ENCODE peak calls at places on chromosomes 2 and 18, in ten cellular contexts. M is AG10803, U is kidney, Y is RWPE1, V is tibial nerve, L is tibial artery, Q is lower leg skin, R is sigmoid colon, F is uterus, W is AG09309. I is an unnamed sample.

GRCh38 chr2:55519908-55520885 is 679 bp downstream of the CFAP36 start:
- DNase-seq in M (peak; percentile 13), U (peak; percentile 79), Y (peak; percentile 30), V (peak; percentile 22), L (peak; percentile 28), Q (no peak), R (no peak), F (no peak), W (no peak), I (no peak)

GRCh38 chr2:189854152-189854551 is 69.9 kb downstream of the PMS1 start:
- DNase-seq in M (peak; percentile 36), U (no peak), Y (no peak), V (no peak), L (no peak), Q (no peak), R (no peak), F (no peak), W (no peak), I (no peak)

GRCh38 chr2:26302846-26303245 is 43.1 kb upstream of the SELENOI start:
- DNase-seq in M (peak; percentile 14), U (no peak), Y (peak; percentile 52), V (no peak), L (no peak), Q (peak; percentile 60), R (no peak), F (no peak), W (no peak), I (no peak)

GRCh38 chr2:40653829-40654228 is 201.9 kb upstream of the SLC8A1 start:
- DNase-seq in M (no peak), U (no peak), Y (peak; percentile 39), V (no peak), L (no peak), Q (no peak), R (no peak), F (no peak), W (no peak), I (no peak)

GRCh38 chr2:114543106-114543806 is 100.8 kb downstream of the DPP10 start:
- DNase-seq in M (peak; percentile 1), U (no peak), Y (no peak), V (peak; percentile 36), L (peak; percentile 58), Q (no peak), R (no peak), F (peak; percentile 27), W (no peak), I (no peak)

GRCh38 chr2:67437132-67437531 is 40.0 kb downstream of the ETAA1 start:
- DNase-seq in M (no peak), U (no peak), Y (peak; percentile 66), V (no peak), L (no peak), Q (no peak), R (no peak), F (no peak), W (no peak), I (no peak)

GRCh38 chr2:12315224-12315623 is 401.5 kb upstream of the TRIB2 start:
- DNase-seq in M (no peak), U (no peak), Y (no peak), V (no peak), L (no peak), Q (no peak), R (no peak), F (no peak), W (no peak), I (no peak)

GRCh38 chr2:44443510-44443909 is 81.8 kb downstream of the CAMKMT start:
- DNase-seq in M (no peak), U (no peak), Y (no peak), V (no peak), L (no peak), Q (no peak), R (no peak), F (no peak), W (no peak), I (no peak)

GRCh38 chr2:129061079-129061785 is 742.6 kb upstream of the HS6ST1 start:
- DNase-seq in M (peak; percentile 13), U (no peak), Y (peak; percentile 75), V (no peak), L (no peak), Q (no peak), R (no peak), F (no peak), W (no peak), I (no peak)

GRCh38 chr2:233992481-233993217 is 57.9 kb upstream of the SPP2 start:
- DNase-seq in M (no peak), U (no peak), Y (no peak), V (no peak), L (no peak), Q (no peak), R (no peak), F (no peak), W (no peak), I (no peak)

GRCh38 chr2:188534875-188535274 is 243.2 kb downstream of the GULP1 start:
- DNase-seq in M (no peak), U (no peak), Y (no peak), V (no peak), L (no peak), Q (no peak), R (no peak), F (no peak), W (no peak), I (no peak)

GRCh38 chr18:58541137-58541788 is 87.6 kb downstream of the ALPK2 start:
- DNase-seq in M (no peak), U (no peak), Y (no peak), V (no peak), L (no peak), Q (no peak), R (no peak), F (no peak), W (no peak), I (no peak)

GRCh38 chr2:191352536-191352935 is 107.3 kb downstream of the MYO1B start:
- DNase-seq in M (peak; percentile 87), U (no peak), Y (peak; percentile 8), V (no peak), L (no peak), Q (no peak), R (no peak), F (no peak), W (peak; percentile 51), I (no peak)

GRCh38 chr2:219308142-219309093 is 783 bp downstream of the PTPRN start:
- DNase-seq in M (peak; percentile 52), U (no peak), Y (peak; percentile 74), V (no peak), L (no peak), Q (no peak), R (no peak), F (no peak), W (no peak), I (peak; percentile 90)

GRCh38 chr2:182784777-182785176 is 68.7 kb downstream of the DNAJC10 start:
- DNase-seq in M (peak; percentile 40), U (no peak), Y (peak; percentile 8), V (no peak), L (no peak), Q (no peak), R (no peak), F (no peak), W (peak; percentile 18), I (no peak)
- TF ChIP-seq CTCF in M (peak; percentile 61), U (peak; percentile 55), Y (peak; percentile 48), V (peak; percentile 47), L (peak; percentile 64), Q (no peak), R (peak; percentile 52), F (peak; percentile 20), W (peak; percentile 52), I (peak; percentile 73)

DNA sequence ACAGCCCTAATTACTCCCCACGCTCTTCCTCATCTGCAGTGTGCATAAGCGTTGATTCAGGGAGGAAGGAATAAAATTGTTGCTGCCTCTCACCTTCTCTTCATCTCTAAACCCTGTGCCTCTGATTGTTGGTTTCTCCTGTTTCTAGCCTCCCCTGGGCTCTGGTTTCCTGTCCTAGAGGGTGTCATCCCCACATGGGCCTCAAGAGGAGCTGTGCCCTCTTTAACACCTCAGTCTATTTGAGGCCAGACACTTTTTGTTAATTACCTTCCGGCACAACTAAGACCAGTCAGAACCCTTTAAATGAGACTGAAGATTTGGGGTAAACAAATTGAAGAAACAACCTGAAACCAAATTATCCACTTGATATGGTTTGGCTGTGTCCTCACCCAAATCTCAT is 9.7 kb downstream of the CTAGE1 start:
- DNase-seq in M (no peak), U (no peak), Y (no peak), V (no peak), L (no peak), Q (no peak), R (no peak), F (no peak), W (no peak), I (no peak)
- TF ChIP-seq CTCF in M (peak; percentile 12), U (no peak), Y (no peak), V (no peak), L (no peak), Q (no peak), R (no peak), F (no peak), W (no peak), I (no peak)

DNA sequence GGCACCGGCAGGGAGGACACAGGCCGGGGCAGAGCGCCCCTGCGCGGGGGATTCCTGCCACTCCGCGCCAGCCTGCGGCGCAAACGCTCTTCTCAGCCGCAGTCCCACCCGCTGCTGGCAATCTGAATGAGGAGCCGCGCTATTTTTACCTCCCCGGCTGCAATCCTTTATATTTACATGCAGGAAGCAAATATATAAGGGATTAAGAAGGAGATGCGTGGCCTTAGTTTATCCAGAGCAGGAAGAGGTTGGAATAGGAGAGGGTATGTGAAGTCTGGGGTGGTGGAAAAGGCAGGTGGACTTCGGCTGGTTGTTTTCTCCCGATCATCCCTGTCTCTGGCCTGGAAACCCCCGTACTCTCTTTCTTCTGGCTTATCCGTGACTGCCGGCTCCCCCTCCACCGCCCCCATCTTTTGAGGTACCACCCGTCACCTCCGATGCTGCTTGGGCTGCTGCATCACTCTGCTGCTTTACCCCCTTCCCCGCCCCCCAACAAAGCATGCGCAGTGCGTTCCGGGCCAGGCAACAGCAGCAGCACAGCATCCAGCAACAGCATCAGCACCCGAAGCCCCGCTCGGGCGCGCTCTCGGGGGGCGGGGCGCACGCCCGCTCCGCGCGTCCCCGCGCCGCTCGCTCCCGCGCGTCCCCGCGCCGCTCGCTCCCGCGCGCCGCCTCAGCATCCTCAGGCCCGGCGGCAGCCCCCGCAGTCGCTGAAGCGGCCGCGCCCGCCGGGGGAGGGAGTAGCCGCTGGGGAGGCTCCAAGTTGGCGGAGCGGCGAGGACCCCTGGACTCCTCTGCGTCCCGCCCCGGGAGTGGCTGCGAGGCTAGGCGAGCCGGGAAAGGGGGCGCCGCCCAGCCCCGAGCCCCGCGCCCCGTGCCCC is at the start of gene ADAM23:
- DNase-seq in M (peak; percentile 31), U (peak; percentile 67), Y (peak; percentile 61), V (no peak), L (no peak), Q (no peak), R (no peak), F (peak; percentile 63), W (no peak), I (peak; percentile 86)
- TF ChIP-seq CTCF in M (no peak), U (no peak), Y (no peak), V (no peak), L (no peak), Q (no peak), R (no peak), F (no peak), W (peak; percentile 20), I (peak; percentile 55)

DNA sequence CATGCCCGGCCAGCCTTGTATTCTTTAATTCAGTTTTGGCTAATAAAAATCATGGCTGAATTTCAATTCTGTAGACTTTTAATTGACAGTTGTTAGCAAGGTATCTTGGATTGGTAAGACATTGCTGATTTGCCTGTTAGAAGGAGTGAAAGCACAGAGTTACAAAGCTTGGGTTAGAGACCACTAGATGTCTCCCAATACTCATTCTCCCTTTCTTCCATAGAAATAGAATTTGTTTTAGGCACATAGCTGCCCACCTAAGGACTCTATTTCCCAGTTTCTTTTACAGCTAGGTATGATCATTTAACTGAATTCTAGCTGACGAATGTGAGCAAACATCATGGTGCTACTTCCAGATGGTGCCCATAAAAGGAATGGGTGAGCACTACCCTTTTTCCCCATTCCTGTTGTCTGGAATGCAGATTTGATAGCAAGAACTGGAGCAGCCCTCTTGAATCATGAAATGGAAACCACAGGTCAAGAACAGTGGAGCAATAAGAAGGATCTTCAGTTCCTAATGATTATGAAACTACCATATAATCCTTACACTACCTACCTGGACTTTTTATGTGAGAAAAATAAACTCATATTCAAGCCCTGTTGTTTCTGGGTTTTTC is 17.5 kb downstream of the PECR start:
- DNase-seq in M (peak; percentile 58), U (no peak), Y (no peak), V (no peak), L (no peak), Q (no peak), R (no peak), F (no peak), W (peak; percentile 23), I (no peak)
- TF ChIP-seq CTCF in M (no peak), U (peak; percentile 14), Y (no peak), V (no peak), L (no peak), Q (no peak), R (no peak), F (no peak), W (no peak), I (peak; percentile 24)

I was measured in osteocyte.